ENCODE peak calls at places on chromosomes 12 and 14, in eight cellular contexts. Y, P, E, W, B, X, O and I are unnamed samples.

GRCh38 chr12:9163392-9163791 is 44.8 kb downstream of the PZP start:
- DNase-seq in Y (no peak), P (no peak), E (no peak), W (no peak), B (no peak), X (no peak), O (no peak), I (no peak)

GRCh38 chr14:100732766-100733100 is 6.0 kb downstream of the DLK1 start:
- DNase-seq in Y (no peak), P (no peak), E (no peak), W (no peak), B (no peak), X (no peak), O (no peak), I (no peak)

GRCh38 chr14:35331605-35332516 is 39.7 kb downstream of the PSMA6 start:
- DNase-seq in Y (no peak), P (no peak), E (peak; percentile 40), W (no peak), B (no peak), X (peak; percentile 49), O (no peak), I (no peak)

GRCh38 chr12:38892090-38892786 is 13.2 kb downstream of the CPNE8 start:
- DNase-seq in Y (peak; percentile 96), P (no peak), E (no peak), W (no peak), B (no peak), X (no peak), O (no peak), I (no peak)

GRCh38 chr12:131530041-131530332 is 180.9 kb upstream of the SFSWAP start:
- DNase-seq in Y (no peak), P (no peak), E (no peak), W (no peak), B (no peak), X (no peak), O (no peak), I (no peak)

GRCh38 chr12:85796001-85796400 is 40.2 kb downstream of the RASSF9 start:
- DNase-seq in Y (no peak), P (no peak), E (no peak), W (no peak), B (no peak), X (no peak), O (no peak), I (no peak)

GRCh38 chr12:62976110-62976640 is 41.2 kb upstream of the PPM1H start:
- DNase-seq in Y (no peak), P (no peak), E (no peak), W (no peak), B (no peak), X (no peak), O (no peak), I (no peak)

GRCh38 chr12:1083888-1084262 is 92.9 kb downstream of the ERC1 start:
- DNase-seq in Y (peak; percentile 23), P (no peak), E (peak; percentile 66), W (no peak), B (no peak), X (no peak), O (no peak), I (no peak)

GRCh38 chr12:29278673-29279420 is 102.1 kb downstream of the ERGIC2 start:
- DNase-seq in Y (no peak), P (no peak), E (peak; percentile 17), W (no peak), B (no peak), X (no peak), O (no peak), I (no peak)

GRCh38 chr14:103104654-103105511 is 10.4 kb downstream of the EXOC3L4 start:
- DNase-seq in Y (peak; percentile 81), P (no peak), E (no peak), W (peak; percentile 85), B (peak; percentile 75), X (no peak), O (peak; percentile 77), I (peak; percentile 74)

GRCh38 chr12:45182511-45182910 is 33.4 kb upstream of the ANO6 start:
- DNase-seq in Y (no peak), P (no peak), E (no peak), W (no peak), B (no peak), X (no peak), O (no peak), I (no peak)

GRCh38 chr12:93060071-93060665 is 131.1 kb upstream of the EEA1 start:
- DNase-seq in Y (no peak), P (no peak), E (no peak), W (no peak), B (no peak), X (no peak), O (no peak), I (no peak)

GRCh38 chr12:47686645-47687240 is 19.1 kb downstream of the RPAP3 start:
- DNase-seq in Y (peak; percentile 66), P (no peak), E (peak; percentile 34), W (no peak), B (no peak), X (peak; percentile 18), O (peak; percentile 40), I (peak; percentile 16)

GRCh38 chr12:93358821-93359220 is 18.9 kb upstream of the NUDT4 start:
- DNase-seq in Y (no peak), P (no peak), E (no peak), W (no peak), B (no peak), X (no peak), O (no peak), I (no peak)

GRCh38 chr12:75623631-75624118 is 112.3 kb upstream of the KRR1 start:
- DNase-seq in Y (peak; percentile 81), P (no peak), E (peak; percentile 40), W (no peak), B (no peak), X (peak; percentile 89), O (no peak), I (no peak)

GRCh38 chr14:68547305-68548193 is 245.3 kb downstream of the ZFP36L1 start:
- DNase-seq in Y (peak; percentile 83), P (no peak), E (peak; percentile 79), W (no peak), B (no peak), X (peak; percentile 85), O (no peak), I (no peak)

GRCh38 chr14:75277000-75277795 is 1.4 kb upstream of the FOS start:
- DNase-seq in Y (peak; percentile 90), P (peak; percentile 84), E (peak; percentile 91), W (peak; percentile 83), B (peak; percentile 91), X (no peak), O (peak; percentile 92), I (peak; percentile 64)
- TF ChIP-seq CTCF in Y (no peak), P (no peak), E (no peak), W (no peak), B (no peak), X (no peak), O (peak; percentile 24), I (peak; percentile 34)

GRCh38 chr12:6700646-6701051 is at the start of gene PIANP:
- DNase-seq in Y (no peak), P (no peak), E (no peak), W (peak; percentile 84), B (peak; percentile 48), X (no peak), O (peak; percentile 74), I (peak; percentile 44)

GRCh38 chr12:6701078-6701768 is 608 bp upstream of the PIANP start:
- DNase-seq in Y (no peak), P (no peak), E (no peak), W (no peak), B (no peak), X (no peak), O (no peak), I (no peak)

GRCh38 chr12:6699989-6700645 is 498 bp downstream of the PIANP start:
- DNase-seq in Y (no peak), P (no peak), E (no peak), W (peak; percentile 65), B (no peak), X (no peak), O (peak; percentile 74), I (peak; percentile 29)

GRCh38 chr12:6699259-6699988 is 1.2 kb downstream of the PIANP start:
- DNase-seq in Y (no peak), P (no peak), E (no peak), W (no peak), B (no peak), X (no peak), O (no peak), I (no peak)

GRCh38 chr12:6703631-6704030 is 3.0 kb upstream of the PIANP start:
- DNase-seq in Y (peak; percentile 65), P (no peak), E (no peak), W (peak; percentile 18), B (no peak), X (no peak), O (peak; percentile 66), I (no peak)
- TF ChIP-seq CTCF in Y (no peak), P (no peak), E (peak; percentile 1), W (no peak), B (no peak), X (no peak), O (no peak), I (no peak)

DNA sequence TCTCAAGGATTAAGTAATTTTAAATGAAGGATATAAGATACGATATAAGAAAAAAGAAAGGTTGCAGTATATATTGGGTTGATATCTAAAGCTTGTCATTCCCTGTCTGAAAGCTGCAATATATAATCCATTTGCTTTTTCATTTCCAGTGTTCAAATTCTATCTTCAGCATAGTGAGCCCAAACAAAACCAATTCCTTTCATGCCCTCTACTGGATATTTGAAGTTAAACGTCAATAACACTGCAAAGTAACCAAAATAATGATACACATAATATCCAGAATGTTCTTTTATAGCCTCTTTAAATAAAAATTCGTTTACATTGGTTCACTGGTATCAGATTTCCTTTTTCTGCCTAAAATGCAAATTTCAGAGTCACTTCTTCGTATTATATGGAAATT is 64.5 kb upstream of the DAAM1 start:
- DNase-seq in Y (peak; percentile 21), P (no peak), E (no peak), W (no peak), B (no peak), X (no peak), O (no peak), I (no peak)
- TF ChIP-seq CTCF in Y (peak; percentile 57), P (peak; percentile 31), E (peak; percentile 24), W (peak; percentile 26), B (peak; percentile 28), X (peak; percentile 30), O (peak; percentile 49), I (peak; percentile 58)

GRCh38 chr14:20754308-20754707 is 8.6 kb downstream of the EDDM3A start:
- DNase-seq in Y (no peak), P (no peak), E (no peak), W (no peak), B (no peak), X (no peak), O (no peak), I (no peak)

GRCh38 chr14:20755037-20755436 is 9.3 kb downstream of the EDDM3A start:
- DNase-seq in Y (no peak), P (no peak), E (no peak), W (no peak), B (no peak), X (no peak), O (no peak), I (no peak)

GRCh38 chr14:20760950-20761349 is 7.3 kb upstream of the EDDM3B start:
- DNase-seq in Y (no peak), P (no peak), E (no peak), W (no peak), B (no peak), X (no peak), O (no peak), I (no peak)

GRCh38 chr14:20751963-20752562 is 6.4 kb downstream of the EDDM3A start:
- DNase-seq in Y (peak; percentile 17), P (no peak), E (no peak), W (no peak), B (no peak), X (no peak), O (no peak), I (no peak)

GRCh38 chr14:20757963-20758362 is 10.2 kb upstream of the EDDM3B start:
- DNase-seq in Y (no peak), P (no peak), E (no peak), W (peak; percentile 9), B (no peak), X (no peak), O (peak; percentile 25), I (no peak)
- TF ChIP-seq CTCF in Y (peak; percentile 22), P (no peak), E (no peak), W (peak; percentile 25), B (peak; percentile 60), X (peak; percentile 41), O (peak; percentile 50), I (peak; percentile 30)